ENCODE peak calls at places on chromosomes 13 and 19, in six cellular contexts. C is AG10803, V is PC-9, J is left ventricle myocardium inferior, W is AG09309, S is suprapubic skin. M is an unnamed sample.

GRCh38 chr19:16191216-16191908 is 6.2 kb downstream of the FAM32A start:
- DNase-seq in C (no peak), V (no peak), J (no peak), W (no peak), S (no peak), M (no peak)

GRCh38 chr19:50710094-50710493 is 9.5 kb downstream of the SHANK1 start:
- DNase-seq in C (no peak), V (no peak), J (no peak), W (no peak), S (no peak), M (no peak)

GRCh38 chr13:33678084-33678483 is 139.9 kb upstream of the RFC3 start:
- DNase-seq in C (no peak), V (no peak), J (no peak), W (no peak), S (no peak), M (no peak)

GRCh38 chr13:95354680-95355487 is 53.6 kb upstream of the ABCC4 start:
- DNase-seq in C (no peak), V (no peak), J (no peak), W (no peak), S (no peak), M (no peak)

GRCh38 chr13:111900390-111901180 is 166.4 kb upstream of the SOX1 start:
- DNase-seq in C (no peak), V (no peak), J (no peak), W (no peak), S (peak), M (peak)

GRCh38 chr13:108700421-108701170 is 71.2 kb downstream of the MYO16 start:
- DNase-seq in C (no peak), V (no peak), J (no peak), W (no peak), S (no peak), M (no peak)

GRCh38 chr13:113474179-113474578 is 16.3 kb downstream of the DCUN1D2 start:
- DNase-seq in C (peak), V (no peak), J (no peak), W (no peak), S (no peak), M (no peak)

GRCh38 chr19:30450101-30450500 is 77.9 kb downstream of the ZNF536 start:
- DNase-seq in C (peak), V (no peak), J (peak), W (no peak), S (no peak), M (peak)

GRCh38 chr13:71124230-71124629 is 742.8 kb downstream of the DACH1 start:
- DNase-seq in C (no peak), V (no peak), J (no peak), W (no peak), S (no peak), M (no peak)

GRCh38 chr19:19447536-19448237 is 42.2 kb downstream of the GATAD2A start:
- DNase-seq in C (peak), V (no peak), J (no peak), W (no peak), S (no peak), M (peak)

GRCh38 chr19:49020931-49021895 is 2.9 kb downstream of the CGB3 start:
- DNase-seq in C (peak), V (no peak), J (no peak), W (no peak), S (no peak), M (no peak)

GRCh38 chr19:47275866-47276461 is 1.3 kb downstream of the INAFM1 start:
- DNase-seq in C (peak), V (no peak), J (peak), W (peak), S (no peak), M (no peak)

GRCh38 chr13:85597790-85598500 is 201.3 kb downstream of the SLITRK6 start:
- DNase-seq in C (no peak), V (no peak), J (no peak), W (no peak), S (no peak), M (no peak)

GRCh38 chr13:95185851-95186250 is 115.4 kb downstream of the ABCC4 start:
- DNase-seq in C (no peak), V (no peak), J (no peak), W (no peak), S (no peak), M (no peak)

GRCh38 chr13:30800107-30800506 is 64.8 kb downstream of the ALOX5AP start:
- DNase-seq in C (no peak), V (no peak), J (no peak), W (no peak), S (no peak), M (no peak)

GRCh38 chr19:10672529-10673150 is 18.5 kb downstream of the ILF3 start:
- DNase-seq in C (peak), V (no peak), J (no peak), W (no peak), S (no peak), M (no peak)

GRCh38 chr19:5857203-5858081 is 6.2 kb upstream of the FUT3 start:
- DNase-seq in C (no peak), V (no peak), J (no peak), W (no peak), S (no peak), M (no peak)

GRCh38 chr13:31349156-31349555 is 149.4 kb downstream of the B3GLCT start:
- DNase-seq in C (no peak), V (no peak), J (no peak), W (no peak), S (no peak), M (no peak)

GRCh38 chr13:100542546-100543156 is 45.9 kb downstream of the GGACT start:
- DNase-seq in C (peak), V (peak), J (no peak), W (peak), S (peak), M (no peak)

GRCh38 chr13:33838567-33839131 is 20.7 kb downstream of the RFC3 start:
- DNase-seq in C (peak), V (no peak), J (no peak), W (peak), S (no peak), M (no peak)

GRCh38 chr19:19111967-19112580 is 26.2 kb downstream of the TMEM161A start:
- DNase-seq in C (no peak), V (no peak), J (no peak), W (no peak), S (no peak), M (no peak)

GRCh38 chr13:101231751-101232428 is 184.4 kb downstream of the NALCN start:
- DNase-seq in C (peak), V (no peak), J (no peak), W (peak), S (no peak), M (no peak)

GRCh38 chr19:42081584-42082258 is 5.8 kb downstream of the ZNF574 start:
- DNase-seq in C (peak), V (no peak), J (no peak), W (no peak), S (no peak), M (no peak)

GRCh38 chr19:13234518-13234917 is 84.3 kb downstream of the IER2 start:
- DNase-seq in C (peak), V (no peak), J (peak), W (no peak), S (no peak), M (no peak)

GRCh38 chr19:1649706-1650626 is 2.4 kb downstream of the TCF3 start:
- DNase-seq in C (no peak), V (no peak), J (no peak), W (no peak), S (no peak), M (no peak)

GRCh38 chr13:99947666-99948065 is 23.9 kb downstream of the ZIC5 start:
- DNase-seq in C (no peak), V (no peak), J (no peak), W (no peak), S (no peak), M (no peak)

GRCh38 chr13:111390522-111391270 is 70.3 kb downstream of the TEX29 start:
- DNase-seq in C (no peak), V (no peak), J (no peak), W (no peak), S (no peak), M (no peak)

GRCh38 chr13:93325303-93326297 is 99.0 kb downstream of the GPC6 start:
- DNase-seq in C (no peak), V (no peak), J (no peak), W (no peak), S (no peak), M (no peak)

GRCh38 chr13:92175330-92175729 is 776.9 kb downstream of the GPC5 start:
- DNase-seq in C (peak), V (no peak), J (no peak), W (no peak), S (no peak), M (no peak)

GRCh38 chr19:13956365-13956744 is 4.0 kb downstream of the DCAF15 start:
- DNase-seq in C (no peak), V (no peak), J (no peak), W (no peak), S (no peak), M (no peak)

GRCh38 chr13:40589285-40590109 is 76.9 kb downstream of the FOXO1 start:
- DNase-seq in C (peak), V (no peak), J (no peak), W (peak), S (no peak), M (no peak)

GRCh38 chr19:39737351-39737750 is 478 bp downstream of the CLC start:
- DNase-seq in C (no peak), V (no peak), J (no peak), W (no peak), S (no peak), M (no peak)

GRCh38 chr13:98542568-98543379 is 34.1 kb downstream of the STK24 start:
- DNase-seq in C (no peak), V (no peak), J (no peak), W (no peak), S (no peak), M (no peak)

GRCh38 chr13:101522607-101523006 is 70.1 kb downstream of the ITGBL1 start:
- DNase-seq in C (no peak), V (no peak), J (no peak), W (no peak), S (no peak), M (no peak)

GRCh38 chr19:3055741-3056453 is 6.4 kb downstream of the TLE5 start:
- DNase-seq in C (no peak), V (peak), J (no peak), W (no peak), S (no peak), M (no peak)

GRCh38 chr13:111114362-111115050 is 604 bp upstream of the ARHGEF7 start:
- DNase-seq in C (peak), V (no peak), J (peak), W (no peak), S (no peak), M (peak)

GRCh38 chr13:47220453-47221150 is 323.7 kb upstream of the HTR2A start:
- DNase-seq in C (no peak), V (no peak), J (no peak), W (no peak), S (no peak), M (no peak)
- TF ChIP-seq CTCF in C (no peak), V (no peak), J (no peak), W (no peak), S (no peak), M (no peak)

GRCh38 chr19:4582112-4582553 is 22.6 kb upstream of the SEMA6B start:
- DNase-seq in C (no peak), V (no peak), J (no peak), W (no peak), S (no peak), M (no peak)
- H3K4me3 ChIP-seq in C (no peak), V (no peak), J (peak), W (no peak), S (no peak), M (no peak)

GRCh38 chr19:57010541-57010940 is 109.2 kb upstream of the USP29 start:
- DNase-seq in C (no peak), V (no peak), J (no peak), W (no peak), S (no peak), M (peak)
- TF ChIP-seq CTCF in C (no peak), V (no peak), J (no peak), W (no peak), S (no peak), M (no peak)

DNA sequence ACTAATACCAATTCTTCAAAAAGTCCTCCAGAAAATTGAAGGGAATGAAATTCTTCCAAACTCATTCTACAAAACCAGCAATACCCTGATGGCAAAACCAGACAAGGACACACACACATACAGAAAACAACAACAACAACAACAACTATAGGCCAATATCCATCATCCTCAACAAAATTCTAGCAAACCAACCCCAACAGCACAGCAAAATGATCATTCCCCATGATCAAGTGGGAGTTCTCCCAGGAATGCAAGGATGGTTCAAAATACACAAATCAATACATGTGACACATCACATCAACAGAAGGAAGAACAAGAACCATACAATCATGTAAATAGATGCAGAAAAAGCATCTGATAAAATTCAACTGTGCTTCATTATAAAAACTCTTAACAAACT is 18.7 kb upstream of the ZNF181 start:
- DNase-seq in C (no peak), V (no peak), J (no peak), W (no peak), S (no peak), M (no peak)
- H3K4me3 ChIP-seq in C (no peak), V (no peak), J (no peak), W (no peak), S (no peak), M (no peak)

DNA sequence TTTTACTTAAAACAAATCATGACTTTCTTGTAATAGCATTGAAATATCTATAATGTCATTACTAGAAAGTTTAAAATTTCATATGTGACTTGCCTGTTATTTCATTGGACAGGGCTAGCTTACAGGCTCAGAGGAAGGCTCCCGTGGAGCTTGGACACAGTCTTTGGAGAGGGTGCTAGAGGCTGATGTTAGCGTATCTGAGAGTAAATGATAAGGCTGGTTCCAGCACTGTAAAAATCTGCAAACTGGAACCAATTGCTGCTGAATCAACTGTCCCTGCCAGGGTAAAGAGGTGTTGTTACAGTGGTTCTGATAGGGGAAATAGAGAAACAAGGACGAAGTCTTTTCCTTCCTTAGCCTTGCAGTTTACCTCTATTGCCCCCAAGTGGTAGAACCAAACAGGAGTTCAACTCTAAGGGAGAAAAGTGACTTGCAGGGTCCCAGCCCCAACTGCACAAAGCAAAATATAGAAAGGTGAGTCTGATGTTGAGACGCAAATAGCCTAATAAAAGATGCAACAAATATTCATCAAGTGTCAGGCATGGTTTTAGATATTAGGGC is 901.7 kb downstream of the DIAPH3 start:
- DNase-seq in C (no peak), V (no peak), J (no peak), W (no peak), S (no peak), M (no peak)
- TF ChIP-seq CTCF in C (no peak), V (no peak), J (peak), W (no peak), S (no peak), M (peak)

GRCh38 chr19:56066152-56067023 is 54.7 kb downstream of the ZNF787 start:
- DNase-seq in C (peak), V (peak), J (peak), W (no peak), S (no peak), M (peak)
- H3K4me3 ChIP-seq in C (no peak), V (no peak), J (peak), W (no peak), S (no peak), M (no peak)